ENCODE peak calls at places on chromosomes 7 and 10, in six cellular contexts. A, J, I, W, V and L are unnamed samples.

GRCh38 chr10:67110286-67110685 is 184.4 kb downstream of the LRRTM3 start:
- DNase-seq in A (no peak), J (peak; percentile 9), I (no peak), W (no peak), V (no peak), L (no peak)

GRCh38 chr10:117352724-117353123 is 22.5 kb downstream of the PDZD8 start:
- DNase-seq in I (no peak), V (no peak), A (no peak), W (no peak), J (no peak), L (no peak)

GRCh38 chr7:2109936-2110585 is 122.7 kb downstream of the MAD1L1 start:
- DNase-seq in A (no peak), J (no peak), W (no peak), I (no peak), V (peak; percentile 46), L (no peak)

GRCh38 chr10:6928531-6929080 is 348.5 kb upstream of the PRKCQ start:
- DNase-seq in A (no peak), V (no peak), J (no peak), W (no peak), I (no peak), L (no peak)

GRCh38 chr10:4151466-4151865 is 366.5 kb upstream of the KLF6 start:
- DNase-seq in W (no peak), I (no peak), A (no peak), J (no peak), V (no peak), L (no peak)

GRCh38 chr7:1225462-1226154 is 7.1 kb upstream of the UNCX start:
- DNase-seq in W (no peak), J (peak; percentile 77), V (peak; percentile 34), A (no peak), I (no peak), L (no peak)

GRCh38 chr10:43817368-43817767 is 168.7 kb upstream of the ZNF32 start:
- DNase-seq in V (no peak), I (no peak), A (no peak), J (no peak), W (no peak), L (no peak)

GRCh38 chr7:28358423-28358868 is 53.9 kb upstream of the CREB5 start:
- DNase-seq in V (no peak), A (no peak), J (no peak), I (no peak), W (no peak), L (no peak)

GRCh38 chr7:27186450-27187157 is 1.6 kb upstream of the HOXA11 start:
- DNase-seq in A (no peak), V (no peak), W (no peak), J (no peak), I (no peak), L (peak; percentile 35)

GRCh38 chr7:518630-519428 is 817 bp downstream of the PDGFA start:
- DNase-seq in W (peak; percentile 91), J (peak; percentile 45), A (peak; percentile 88), I (no peak), V (no peak), L (peak; percentile 80)

GRCh38 chr7:155283565-155284194 is 14.0 kb upstream of the INSIG1 start:
- DNase-seq in V (no peak), J (no peak), I (no peak), W (no peak), A (no peak), L (no peak)

GRCh38 chr7:96952974-96953391 is 52.4 kb upstream of the DLX6 start:
- DNase-seq in W (no peak), A (no peak), I (no peak), J (no peak), V (no peak), L (no peak)

GRCh38 chr7:152081088-152081487 is 55.6 kb downstream of the GALNT11 start:
- DNase-seq in J (no peak), A (no peak), W (no peak), V (no peak), I (no peak), L (no peak)

GRCh38 chr7:157475095-157475494 is 138.3 kb downstream of the DNAJB6 start:
- DNase-seq in V (no peak), J (no peak), A (no peak), I (no peak), W (no peak), L (no peak)